ENCODE peak calls at places on chromosomes 2 and 18, in four cellular contexts. L is HepG2, Q is heart left ventricle, A is OCI-LY7. Y is an unnamed sample.
A peak's percentile ranks its signal among the peaks of the same experiment; 100 is the strongest.

GRCh38 chr2:137165968-137166367 is 400.6 kb downstream of the THSD7B start:
- DNase-seq in Q (no peak), A (no peak), L (no peak), Y (no peak)

GRCh38 chr2:98296435-98296834 is 49.8 kb upstream of the CNGA3 start:
- DNase-seq in L (no peak), Q (no peak), A (no peak), Y (no peak)

GRCh38 chr2:31428001-31428418 is 13.5 kb upstream of the XDH start:
- DNase-seq in Q (no peak), A (peak; percentile 9), L (peak; percentile 14), Y (no peak)

GRCh38 chr2:227420063-227421052 is 32.6 kb upstream of the SCYGR1 start:
- DNase-seq in A (no peak), Q (no peak), L (no peak), Y (no peak)

GRCh38 chr18:23718243-23718720 is 29.0 kb downstream of the LAMA3 start:
- DNase-seq in L (no peak), Q (no peak), A (no peak), Y (no peak)

GRCh38 chr2:167706800-167707199 is 540.6 kb downstream of the STK39 start:
- DNase-seq in A (no peak), Q (no peak), L (peak; percentile 2), Y (no peak)

GRCh38 chr2:23709311-23709710 is 217.6 kb downstream of the ATAD2B start:
- DNase-seq in L (no peak), A (no peak), Q (no peak), Y (no peak)

GRCh38 chr2:38115216-38116012 is 39.5 kb upstream of the CYP1B1 start:
- DNase-seq in L (peak; percentile 75), Q (peak; percentile 83), A (peak; percentile 65), Y (peak; percentile 88)

GRCh38 chr2:238875531-238876231 is 27.8 kb downstream of the TWIST2 start:
- DNase-seq in A (no peak), Q (no peak), L (no peak), Y (no peak)

GRCh38 chr18:62721837-62722795 is 6.8 kb downstream of the PHLPP1 start:
- DNase-seq in Q (no peak), A (no peak), L (no peak), Y (no peak)

GRCh38 chr18:27227721-27228120 is 42.6 kb upstream of the CHST9 start:
- DNase-seq in A (no peak), Q (no peak), L (no peak), Y (no peak)

GRCh38 chr2:73981081-73981968 is 3.4 kb upstream of the TET3 start:
- DNase-seq in A (peak; percentile 36), Q (peak; percentile 50), L (peak; percentile 25), Y (no peak)

GRCh38 chr2:36695746-36696415 is 626 bp upstream of the VIT start:
- DNase-seq in Q (no peak), L (no peak), A (no peak), Y (no peak)

GRCh38 chr18:79403723-79404566 is 8.2 kb downstream of the NFATC1 start:
- DNase-seq in L (no peak), Q (no peak), A (no peak), Y (no peak)

GRCh38 chr2:136310797-136311558 is 193.0 kb upstream of the CXCR4 start:
- DNase-seq in L (no peak), A (no peak), Q (no peak), Y (no peak)

GRCh38 chr2:232075080-232075479 is 113.6 kb downstream of the DIS3L2 start:
- DNase-seq in A (no peak), Q (no peak), L (peak; percentile 8), Y (no peak)

GRCh38 chr2:240259201-240259923 is 118.9 kb upstream of the OTOS start:
- DNase-seq in L (no peak), A (no peak), Q (peak; percentile 94), Y (no peak)

GRCh38 chr2:207300817-207301216 is 135.1 kb upstream of the KLF7 start:
- DNase-seq in Q (no peak), L (no peak), A (no peak), Y (no peak)

GRCh38 chr18:79870369-79871025 is 72.8 kb downstream of the KCNG2 start:
- DNase-seq in Q (no peak), L (no peak), A (no peak), Y (no peak)

GRCh38 chr2:68141875-68142274 is 15.8 kb upstream of the PNO1 start:
- DNase-seq in Q (no peak), A (no peak), L (no peak), Y (no peak)

GRCh38 chr2:230827774-230828271 is 36.9 kb upstream of the ITM2C start:
- DNase-seq in L (no peak), A (no peak), Q (no peak), Y (no peak)

GRCh38 chr2:65464604-65465003 is 32.2 kb upstream of the SPRED2 start:
- DNase-seq in Q (peak; percentile 39), A (no peak), L (no peak), Y (no peak)

GRCh38 chr2:9578475-9579235 is 23.0 kb upstream of the ADAM17 start:
- DNase-seq in Q (no peak), A (no peak), L (peak; percentile 64), Y (no peak)

GRCh38 chr2:45826889-45827635 is 175.6 kb downstream of the PRKCE start:
- DNase-seq in L (no peak), A (no peak), Q (peak; percentile 86), Y (peak; percentile 46)

GRCh38 chr2:110876167-110876999 is 144.0 kb downstream of the ACOXL start:
- DNase-seq in A (peak; percentile 17), L (no peak), Q (no peak), Y (peak; percentile 15)

GRCh38 chr18:22613788-22614187 is 196.1 kb upstream of the CTAGE1 start:
- DNase-seq in A (no peak), Q (no peak), L (no peak), Y (no peak)

GRCh38 chr18:61753373-61753772 is 139.4 kb downstream of the RNF152 start:
- DNase-seq in Q (no peak), L (no peak), A (no peak), Y (no peak)

GRCh38 chr2:75224636-75225094 is 25.3 kb upstream of the TACR1 start:
- DNase-seq in Q (no peak), L (no peak), A (no peak), Y (no peak)

GRCh38 chr2:200703132-200703925 is 108.4 kb upstream of the BZW1 start:
- DNase-seq in A (peak; percentile 84), L (peak; percentile 77), Q (no peak), Y (peak; percentile 43)

GRCh38 chr2:233871432-233871831 is 3.2 kb upstream of the MSL3B start:
- DNase-seq in A (no peak), Q (no peak), L (no peak), Y (no peak)

GRCh38 chr18:74498712-74499629 is 2.8 kb downstream of the CNDP2 start:
- DNase-seq in A (peak; percentile 64), Q (peak; percentile 52), L (no peak), Y (peak; percentile 82)

GRCh38 chr2:8623958-8624591 is 57.8 kb upstream of the ID2 start:
- DNase-seq in Q (no peak), L (no peak), A (no peak), Y (no peak)

GRCh38 chr2:187349328-187349944 is 98.6 kb downstream of the CALCRL start:
- DNase-seq in L (no peak), A (no peak), Q (no peak), Y (no peak)

DNA sequence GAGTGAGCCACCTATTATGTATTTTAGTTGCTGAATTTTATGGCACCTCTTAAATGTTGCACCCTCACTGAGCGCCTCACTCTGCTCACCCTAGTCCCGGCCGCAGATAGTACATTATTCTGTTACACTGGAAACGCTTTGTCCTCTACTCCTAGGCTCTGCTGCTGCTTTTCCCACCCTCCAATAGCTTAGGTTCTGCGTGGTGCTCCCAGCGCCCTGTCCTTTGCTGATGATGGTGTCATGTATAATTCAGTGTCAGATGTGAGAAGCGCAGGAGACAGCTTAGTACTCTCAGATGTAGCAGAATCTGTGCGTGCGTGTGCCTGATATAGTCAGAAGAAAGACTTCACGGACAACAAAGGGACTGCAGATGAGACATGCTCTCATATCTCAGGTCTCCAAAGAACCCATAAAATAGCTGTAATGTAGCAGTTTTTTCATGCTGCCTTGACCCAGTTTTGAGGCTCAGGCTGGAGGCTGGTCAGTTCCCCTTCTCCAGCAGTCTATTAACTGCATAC is 1.4 kb upstream of the REEP1 start:
- DNase-seq in Q (no peak), L (no peak), A (no peak), Y (no peak)
- H3K36me3 ChIP-seq in Q (no peaks in the 10 kb centered on the region), L (no peaks in the 10 kb centered on the region), A (no peaks in the 10 kb centered on the region), Y (no peaks in the 10 kb centered on the region)

GRCh38 chr2:60771508-60771907 is 15.4 kb downstream of the PAPOLG start:
- DNase-seq in A (no peak), L (no peak), Q (no peak), Y (no peak)

GRCh38 chr2:60764736-60765534 is 8.9 kb downstream of the PAPOLG start:
- DNase-seq in Q (no peak), A (no peak), L (no peak), Y (no peak)

GRCh38 chr2:60766283-60766682 is 10.2 kb downstream of the PAPOLG start:
- DNase-seq in Q (no peak), L (no peak), A (no peak), Y (no peak)
- H3K36me3 ChIP-seq in Q (peaks cover 95% of the 10 kb centered on the region), L (peaks cover 28% of the 10 kb centered on the region), A (peaks cover 97% of the 10 kb centered on the region), Y (peaks cover 16% of the 10 kb centered on the region)

GRCh38 chr2:12705742-12706141 is 11.0 kb upstream of the TRIB2 start:
- DNase-seq in Q (no peak), A (no peak), L (no peak), Y (no peak)
- H3K36me3 ChIP-seq in Q (no peaks in the 10 kb centered on the region), A (no peaks in the 10 kb centered on the region), L (no peaks in the 10 kb centered on the region), Y (no peaks in the 10 kb centered on the region)

GRCh38 chr2:69345434-69345833 is 41.6 kb downstream of the GFPT1 start:
- DNase-seq in A (no peak), L (peak; percentile 9), Q (no peak), Y (no peak)

GRCh38 chr2:69344305-69344704 is 42.7 kb downstream of the GFPT1 start:
- DNase-seq in L (no peak), A (no peak), Q (no peak), Y (no peak)

GRCh38 chr2:69353360-69353759 is 33.7 kb downstream of the GFPT1 start:
- DNase-seq in L (no peak), Q (no peak), A (no peak), Y (no peak)

DNA sequence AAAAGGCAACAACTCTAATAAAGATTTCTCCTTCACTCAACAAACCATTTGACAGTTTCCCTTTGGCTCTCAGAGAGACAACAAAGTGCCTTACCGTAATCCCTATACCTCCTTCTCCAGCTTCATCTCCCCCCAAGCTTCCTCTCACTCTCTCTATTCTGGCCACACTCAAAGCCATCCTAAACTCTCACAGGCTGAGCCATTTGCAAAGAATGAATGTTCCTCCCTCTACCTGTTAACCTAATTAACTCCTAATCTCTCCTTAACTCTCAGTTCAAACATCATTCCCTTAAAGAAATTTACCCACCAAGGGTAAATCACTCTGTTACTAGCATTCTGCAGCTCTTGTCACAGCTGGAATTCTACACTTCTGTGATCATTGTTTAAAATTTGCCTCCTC is 38.2 kb downstream of the GFPT1 start:
- DNase-seq in Q (no peak), A (no peak), L (no peak), Y (no peak)
- H3K36me3 ChIP-seq in Q (peaks cover 99% of the 10 kb centered on the region), A (peaks cover 78% of the 10 kb centered on the region), L (peaks cover 36% of the 10 kb centered on the region), Y (peaks cover 25% of the 10 kb centered on the region)

GRCh38 chr2:218570850-218571249 is 2.2 kb downstream of the CNOT9 start:
- DNase-seq in L (no peak), Q (no peak), A (no peak), Y (no peak)
- H3K36me3 ChIP-seq in L (peaks cover 4% of the 10 kb centered on the region), Q (peaks cover 44% of the 10 kb centered on the region), A (peaks cover 71% of the 10 kb centered on the region), Y (peaks cover 10% of the 10 kb centered on the region)